ENCODE peak calls at places on chromosomes 12 and 14, in six cellular contexts. Z is colonic mucosa; A is left lung; H is AG10803; W is naive thymus-derived CD4-positive, alpha-beta T cell; F is PC-9. L is an unnamed sample.

GRCh38 chr12:86712425-86712843 is 456.2 kb upstream of the MGAT4C start:
- DNase-seq in Z (no peak), A (no peak), H (peak), W (no peak), F (peak), L (peak)

GRCh38 chr14:32364941-32365340 is 35.8 kb downstream of the AKAP6 start:
- DNase-seq in Z (no peak), A (no peak), H (no peak), W (no peak), F (no peak), L (peak)

GRCh38 chr12:49131051-49131972 is at the start of gene TUBA1B:
- DNase-seq in Z (peak), A (peak), H (peak), W (peak), F (peak), L (no peak)

GRCh38 chr12:64392221-64392620 is 1.7 kb upstream of the C12orf56 start:
- DNase-seq in Z (no peak), A (no peak), H (peak), W (peak), F (no peak), L (no peak)

GRCh38 chr14:77204457-77204796 is 22.8 kb downstream of the TMEM63C start:
- DNase-seq in Z (no peak), A (peak), H (no peak), W (no peak), F (no peak), L (no peak)

GRCh38 chr12:57258977-57259970 is 8.3 kb upstream of the STAC3 start:
- DNase-seq in Z (no peak), A (no peak), H (no peak), W (no peak), F (no peak), L (no peak)

GRCh38 chr12:19075711-19076340 is 53.7 kb upstream of the PLEKHA5 start:
- DNase-seq in Z (no peak), A (no peak), H (no peak), W (no peak), F (no peak), L (no peak)

GRCh38 chr12:64720884-64721283 is 38.3 kb downstream of the GNS start:
- DNase-seq in Z (no peak), A (no peak), H (no peak), W (no peak), F (no peak), L (no peak)

GRCh38 chr14:54893151-54893760 is 9.4 kb downstream of the GCH1 start:
- DNase-seq in Z (no peak), A (no peak), H (peak), W (peak), F (peak), L (peak)

GRCh38 chr12:124311292-124312109 is 16.6 kb downstream of the RFLNA start:
- DNase-seq in Z (peak), A (no peak), H (no peak), W (no peak), F (no peak), L (no peak)

GRCh38 chr14:31388687-31389413 is 31.5 kb downstream of the HEATR5A start:
- DNase-seq in Z (no peak), A (no peak), H (peak), W (no peak), F (no peak), L (no peak)

GRCh38 chr14:61925043-61925442 is 162.8 kb downstream of the SNAPC1 start:
- DNase-seq in Z (no peak), A (no peak), H (peak), W (peak), F (no peak), L (peak)

GRCh38 chr14:95059126-95059525 is 98.2 kb downstream of the DICER1 start:
- DNase-seq in Z (no peak), A (no peak), H (no peak), W (no peak), F (no peak), L (no peak)

GRCh38 chr12:80837342-80837978 is 100.3 kb downstream of the LIN7A start:
- DNase-seq in Z (no peak), A (no peak), H (peak), W (no peak), F (no peak), L (peak)

GRCh38 chr12:14629832-14630688 is 62.4 kb upstream of the PLBD1 start:
- DNase-seq in Z (peak), A (peak), H (peak), W (peak), F (peak), L (peak)

GRCh38 chr14:68968721-68969120 is 10.4 kb downstream of the ACTN1 start:
- DNase-seq in Z (no peak), A (no peak), H (no peak), W (no peak), F (no peak), L (no peak)

GRCh38 chr14:35384386-35385041 is 20.0 kb downstream of the NFKBIA start:
- DNase-seq in Z (peak), A (no peak), H (peak), W (no peak), F (no peak), L (no peak)

GRCh38 chr12:98653866-98654493 is 8.9 kb downstream of the APAF1 start:
- DNase-seq in Z (no peak), A (no peak), H (peak), W (peak), F (peak), L (no peak)

GRCh38 chr12:34275129-34275528 is 252.8 kb downstream of the ALG10 start:
- DNase-seq in Z (no peak), A (no peak), H (no peak), W (no peak), F (no peak), L (no peak)

GRCh38 chr12:4276524-4277204 is 3.1 kb downstream of the CCND2 start:
- DNase-seq in Z (peak), A (peak), H (peak), W (peak), F (peak), L (peak)

GRCh38 chr14:102362084-102362483 is 606 bp downstream of the CINP start:
- DNase-seq in Z (no peak), A (no peak), H (peak), W (peak), F (peak), L (no peak)

GRCh38 chr12:79407671-79408622 is 282.8 kb downstream of the PAWR start:
- DNase-seq in Z (peak), A (peak), H (peak), W (no peak), F (peak), L (peak)

GRCh38 chr12:106133136-106134087 is 5.3 kb downstream of the NUAK1 start:
- DNase-seq in Z (no peak), A (no peak), H (peak), W (no peak), F (peak), L (peak)

GRCh38 chr14:72692678-72693077 is 201.2 kb downstream of the DPF3 start:
- DNase-seq in Z (no peak), A (no peak), H (no peak), W (no peak), F (no peak), L (no peak)

GRCh38 chr14:101823511-101824120 is 62.1 kb downstream of the PPP2R5C start:
- DNase-seq in Z (no peak), A (no peak), H (no peak), W (peak), F (no peak), L (no peak)

GRCh38 chr12:84976133-84976532 is 59.9 kb downstream of the TSPAN19 start:
- DNase-seq in Z (no peak), A (no peak), H (no peak), W (no peak), F (no peak), L (no peak)

DNA sequence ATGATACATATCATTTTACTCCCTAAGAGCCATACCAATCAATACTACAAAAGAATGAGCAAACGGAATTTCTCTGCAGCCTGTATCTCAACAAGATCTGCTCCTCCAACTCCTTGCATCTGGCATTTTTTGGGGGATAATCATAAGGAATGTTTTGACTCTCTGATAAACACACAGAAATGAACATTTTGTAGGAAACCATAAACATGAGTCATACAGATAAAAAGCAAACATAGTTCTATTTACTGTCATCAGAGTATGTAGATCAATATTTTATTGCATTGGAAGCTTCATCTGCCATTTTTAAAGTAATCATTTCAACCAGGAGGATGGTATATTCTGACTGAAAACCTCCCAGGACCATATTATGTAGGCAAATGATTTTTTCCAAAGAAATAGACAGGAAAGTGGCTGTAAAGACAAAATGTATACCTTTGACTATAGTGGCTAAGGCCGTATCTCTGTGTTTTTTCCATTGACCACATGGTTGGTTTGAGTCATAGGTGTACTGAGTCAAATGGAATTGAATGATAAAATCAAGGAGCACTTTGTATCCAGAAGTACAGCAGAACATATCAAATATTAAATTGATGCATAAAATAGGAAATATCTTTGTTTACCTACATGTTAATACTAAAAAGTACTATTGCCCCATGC is 32.4 kb upstream of the CD69 start:
- DNase-seq in Z (no peak), A (no peak), H (peak), W (no peak), F (peak), L (no peak)
- H3K4me3 ChIP-seq in Z (no peak), A (no peak), H (no peak), W (no peak), F (no peak), L (no peak)

DNA sequence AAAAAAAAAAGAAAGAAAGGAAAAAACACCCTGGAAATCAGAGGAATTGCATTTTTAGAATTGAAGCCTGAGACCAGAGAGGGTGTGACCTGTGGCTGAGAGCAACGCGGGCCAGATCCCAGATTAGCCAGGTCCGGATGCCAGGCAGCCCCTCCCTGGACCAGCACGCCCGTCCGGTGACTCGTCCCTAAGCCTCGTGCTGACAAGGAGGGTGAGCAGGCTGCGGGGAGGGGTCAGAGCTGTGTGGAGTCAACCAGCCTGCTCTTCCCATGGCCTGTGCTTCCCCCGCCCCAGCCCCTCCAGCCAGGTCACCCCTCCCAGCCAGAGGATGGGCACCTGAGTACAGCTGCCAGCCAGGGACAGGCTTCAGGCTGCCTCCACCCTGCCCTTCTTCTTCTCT is 4.2 kb upstream of the KLC1 start:
- DNase-seq in Z (peak), A (peak), H (peak), W (no peak), F (peak), L (peak)
- H3K4me3 ChIP-seq in Z (no peak), A (no peak), H (no peak), W (peak), F (no peak), L (no peak)

GRCh38 chr12:52007158-52007921 is 594 bp downstream of the TAMALIN start:
- DNase-seq in Z (no peak), A (peak), H (peak), W (peak), F (no peak), L (no peak)

GRCh38 chr12:52010152-52010622 is 3.4 kb downstream of the TAMALIN start:
- DNase-seq in Z (peak), A (peak), H (peak), W (no peak), F (no peak), L (no peak)

GRCh38 chr12:52010692-52011601 is 4.2 kb downstream of the TAMALIN start:
- DNase-seq in Z (no peak), A (no peak), H (no peak), W (no peak), F (no peak), L (no peak)

GRCh38 chr12:52007982-52008510 is 1.3 kb downstream of the TAMALIN start:
- DNase-seq in Z (no peak), A (no peak), H (no peak), W (no peak), F (no peak), L (no peak)

DNA sequence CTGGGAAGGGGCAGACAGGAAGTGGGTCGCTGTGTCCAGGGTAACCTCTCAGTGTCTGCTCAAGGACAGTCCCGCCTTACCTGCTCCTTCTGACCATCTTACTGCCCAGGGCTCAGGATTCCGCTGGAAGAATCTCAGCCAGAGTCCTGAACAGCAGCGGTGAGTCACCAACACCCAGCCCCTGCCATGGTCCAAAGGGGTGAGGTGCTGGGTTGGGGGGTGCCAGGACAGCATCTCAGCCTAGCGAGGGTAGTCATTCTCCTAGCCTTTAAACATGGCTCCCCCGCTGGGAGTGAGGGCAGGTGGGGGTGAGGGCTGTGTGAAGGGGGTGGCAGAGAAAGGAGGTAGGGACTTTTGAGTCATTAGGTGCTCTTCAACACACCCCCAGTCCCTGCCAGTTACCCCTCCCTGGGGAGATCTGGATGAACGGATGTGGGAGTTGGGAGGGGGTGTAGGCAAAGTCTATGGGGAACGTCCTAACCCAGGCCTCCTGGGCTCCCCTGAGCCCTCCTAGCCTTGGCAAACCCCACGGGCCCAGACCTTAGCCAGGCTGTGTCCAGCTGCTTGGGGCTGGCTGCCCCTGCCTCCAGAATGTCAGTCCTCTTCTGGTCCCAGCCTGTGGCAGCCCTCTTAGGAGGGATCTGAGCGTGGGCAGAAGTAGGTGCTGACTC is 2.5 kb downstream of the TAMALIN start:
- DNase-seq in Z (no peak), A (no peak), H (no peak), W (no peak), F (no peak), L (no peak)
- H3K4me3 ChIP-seq in Z (no peak), A (peak), H (no peak), W (no peak), F (no peak), L (no peak)

GRCh38 chr12:95629392-95629791 is 78.1 kb upstream of the USP44 start:
- DNase-seq in Z (no peak), A (no peak), H (no peak), W (no peak), F (no peak), L (no peak)

GRCh38 chr12:95630496-95630895 is 79.2 kb upstream of the USP44 start:
- DNase-seq in Z (no peak), A (no peak), H (no peak), W (no peak), F (no peak), L (no peak)

GRCh38 chr12:95634622-95635621 is 83.6 kb upstream of the USP44 start:
- DNase-seq in Z (peak), A (no peak), H (no peak), W (no peak), F (no peak), L (peak)

GRCh38 chr12:95633671-95634465 is 82.6 kb upstream of the USP44 start:
- DNase-seq in Z (peak), A (no peak), H (peak), W (no peak), F (peak), L (no peak)

DNA sequence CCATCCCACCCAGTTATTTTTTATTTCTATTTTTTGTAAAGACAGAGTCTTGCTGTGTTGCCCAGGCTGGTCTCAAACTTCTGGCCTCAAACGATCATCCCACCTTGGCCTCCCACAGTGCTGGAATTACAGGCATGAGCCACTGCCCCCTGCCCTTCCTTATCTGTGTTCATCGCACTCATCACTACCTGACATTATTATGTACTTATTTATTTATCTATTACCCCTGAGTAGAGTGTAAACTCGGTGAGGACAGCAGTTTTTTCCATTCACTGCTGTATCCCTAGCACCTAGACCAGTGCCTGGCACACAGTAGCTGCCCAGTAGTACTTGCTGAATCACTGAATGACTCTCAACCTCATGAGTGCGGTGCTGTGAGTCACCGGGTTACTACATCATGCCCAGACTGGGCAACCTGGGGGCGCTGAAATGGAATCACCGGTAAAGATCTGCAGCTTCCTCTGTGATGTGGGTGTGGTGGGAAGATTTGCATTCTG is 81.8 kb upstream of the USP44 start:
- DNase-seq in Z (peak), A (peak), H (peak), W (no peak), F (peak), L (peak)
- H3K4me3 ChIP-seq in Z (no peak), A (no peak), H (no peak), W (no peak), F (no peak), L (no peak)

GRCh38 chr12:113461666-113462065 is 10.0 kb downstream of the LHX5 start:
- DNase-seq in Z (no peak), A (no peak), H (peak), W (no peak), F (peak), L (no peak)

GRCh38 chr12:113459981-113460380 is 11.7 kb downstream of the LHX5 start:
- DNase-seq in Z (no peak), A (no peak), H (no peak), W (no peak), F (no peak), L (no peak)

GRCh38 chr12:113463746-113464743 is 7.6 kb downstream of the LHX5 start:
- DNase-seq in Z (no peak), A (no peak), H (no peak), W (no peak), F (no peak), L (no peak)

GRCh38 chr12:113462880-113463745 is 8.6 kb downstream of the LHX5 start:
- DNase-seq in Z (no peak), A (no peak), H (no peak), W (no peak), F (no peak), L (no peak)

DNA sequence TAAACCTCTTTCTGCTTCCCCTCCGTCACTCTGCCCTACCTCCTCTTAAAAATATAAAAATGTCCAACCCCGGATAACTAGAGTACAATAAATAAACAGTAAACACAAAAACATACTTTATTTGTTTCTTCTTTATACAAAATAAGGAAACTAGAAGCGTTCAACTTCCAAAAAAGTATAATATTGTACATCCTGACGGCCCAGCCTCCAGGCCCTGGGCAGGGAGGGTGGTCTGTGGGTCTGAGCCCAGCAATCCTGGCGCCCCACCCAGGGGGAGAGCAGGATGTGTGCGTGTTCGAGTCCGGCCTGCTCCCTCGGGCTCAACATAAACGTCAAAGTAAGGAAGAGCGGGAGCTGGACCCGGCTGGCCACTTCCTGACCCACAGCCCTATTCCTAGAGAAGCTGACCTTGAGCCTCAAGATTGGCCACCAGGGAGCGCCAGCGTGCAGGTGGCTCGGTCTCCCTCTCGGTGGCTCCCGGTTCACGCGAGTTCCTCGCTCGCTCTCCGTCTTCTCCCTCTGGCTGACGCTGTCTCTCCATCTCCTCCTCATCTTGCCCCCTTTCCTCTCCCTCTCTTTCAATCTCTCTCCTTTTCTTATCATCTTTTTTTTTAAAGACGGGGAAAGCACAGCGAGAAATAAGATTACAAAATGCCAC is 9.4 kb downstream of the LHX5 start:
- DNase-seq in Z (peak), A (peak), H (peak), W (peak), F (no peak), L (peak)
- H3K4me3 ChIP-seq in Z (peak), A (peak), H (peak), W (no peak), F (no peak), L (no peak)

GRCh38 chr12:96045566-96045965 is 10.2 kb upstream of the LTA4H start:
- DNase-seq in Z (no peak), A (peak), H (no peak), W (no peak), F (no peak), L (no peak)
- H3K4me3 ChIP-seq in Z (no peak), A (no peak), H (no peak), W (no peak), F (no peak), L (no peak)

GRCh38 chr12:16515666-16516065 is 90.3 kb downstream of the LMO3 start:
- DNase-seq in Z (no peak), A (no peak), H (peak), W (no peak), F (no peak), L (no peak)

GRCh38 chr12:16509411-16509810 is 96.6 kb downstream of the LMO3 start:
- DNase-seq in Z (no peak), A (no peak), H (no peak), W (no peak), F (no peak), L (no peak)

DNA sequence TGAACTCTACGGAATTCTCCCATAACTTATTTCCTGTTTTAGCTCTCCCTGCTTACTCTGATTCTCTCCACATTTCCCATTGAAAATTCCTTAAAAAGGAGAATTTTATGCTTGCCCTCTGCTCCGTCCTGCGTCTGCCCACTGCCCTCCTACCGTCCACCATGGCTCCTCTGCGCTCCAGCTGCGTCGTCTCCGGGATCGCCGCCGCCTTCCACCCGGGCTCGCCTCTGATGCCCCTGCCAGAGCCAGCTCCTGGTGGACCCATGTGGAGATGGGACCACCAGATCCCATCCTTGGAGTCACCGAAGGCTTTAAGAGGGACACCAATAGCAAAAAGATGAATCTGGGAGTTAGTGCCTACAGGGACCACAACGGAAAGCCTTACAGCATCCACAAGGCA is 92.7 kb downstream of the LMO3 start:
- DNase-seq in Z (no peak), A (no peak), H (no peak), W (no peak), F (no peak), L (no peak)
- H3K4me3 ChIP-seq in Z (no peak), A (no peak), H (no peak), W (no peak), F (no peak), L (no peak)